ENCODE peak calls at places on chromosomes 13 and 19, in eight cellular contexts. X is C1 segment of cervical spinal cord, Z is substantia nigra, A is upper lobe of right lung, R is astrocyte of the spinal cord, N is left cardiac atrium, D is foreskin fibroblast, H is HFFc6. B is an unnamed sample.

GRCh38 chr19:5448374-5448773 is 6.8 kb upstream of the ZNRF4 start:
- DNase-seq in X (no peak), Z (no peak), A (no peak), R (no peak), N (no peak), D (no peak), H (no peak), B (no peak)

GRCh38 chr19:19342086-19343015 is 21.7 kb downstream of the MAU2 start:
- DNase-seq in X (no peak), Z (peak; percentile 11), A (peak; percentile 84), R (peak; percentile 50), N (peak; percentile 54), D (peak; percentile 77), H (peak; percentile 51), B (peak; percentile 86)

GRCh38 chr13:29969286-29969685 is 118.9 kb upstream of the UBL3 start:
- DNase-seq in X (no peak), Z (no peak), A (no peak), R (peak; percentile 81), N (no peak), D (peak; percentile 43), H (peak; percentile 93), B (peak; percentile 90)

GRCh38 chr19:28705008-28705407 is 507.9 kb downstream of the UQCRFS1 start:
- DNase-seq in X (no peak), Z (no peak), A (no peak), R (peak; percentile 77), N (no peak), D (peak; percentile 87), H (peak; percentile 83), B (peak; percentile 90)

GRCh38 chr13:78160793-78161192 is 242.2 kb upstream of the EDNRB start:
- DNase-seq in X (no peak), Z (no peak), A (no peak), R (peak; percentile 70), N (no peak), D (peak; percentile 24), H (peak; percentile 78), B (peak; percentile 59)

GRCh38 chr13:46803586-46803985 is 6.6 kb upstream of the ESD start:
- DNase-seq in X (no peak), Z (no peak), A (no peak), R (peak; percentile 12), N (no peak), D (peak; percentile 20), H (no peak), B (no peak)

GRCh38 chr13:97506511-97506910 is 72.5 kb downstream of the RAP2A start:
- DNase-seq in X (peak; percentile 9), Z (no peak), A (no peak), R (no peak), N (no peak), D (peak; percentile 79), H (peak; percentile 20), B (no peak)

GRCh38 chr19:8484331-8484894 is 18.0 kb downstream of the PRAM1 start:
- DNase-seq in X (no peak), Z (no peak), A (peak; percentile 78), R (no peak), N (peak; percentile 63), D (no peak), H (no peak), B (no peak)